ENCODE peak calls at places on chromosomes 12 and 14, in seven cellular contexts. V is SK-N-SH, E is H1, A is HCT116, I is GM12878, B is K562, Q is HepG2. N is an unnamed sample.

GRCh38 chr12:38162708-38163441 is 153.7 kb upstream of the ALG10B start:
- DNase-seq in A (no peak), Q (no peak), V (no peak), B (no peak), E (no peak), I (no peak), N (no peak)

GRCh38 chr12:34387711-34388635 is 365.7 kb downstream of the ALG10 start:
- DNase-seq in Q (no peak), B (no peak), I (no peak), A (no peak), E (no peak), V (no peak), N (no peak)

GRCh38 chr12:52353766-52354165 is 13.5 kb downstream of the KRT85 start:
- DNase-seq in E (no peak), V (no peak), Q (no peak), I (no peak), B (no peak), A (no peak), N (no peak)

GRCh38 chr12:115920395-115921183 is 356.9 kb downstream of the MED13L start:
- DNase-seq in B (no peak), I (no peak), Q (no peak), V (no peak), E (no peak), A (no peak), N (no peak)

GRCh38 chr12:50188875-50189575 is 21.9 kb upstream of the CERS5 start:
- DNase-seq in Q (no peak), E (no peak), V (no peak), A (no peak), I (no peak), B (peak; percentile 29), N (no peak)

GRCh38 chr12:19572920-19573558 is 133.7 kb downstream of the AEBP2 start:
- DNase-seq in Q (peak; percentile 45), A (peak; percentile 32), E (peak; percentile 34), V (peak; percentile 15), I (no peak), B (peak; percentile 52), N (peak; percentile 20)

GRCh38 chr12:75724913-75725312 is 213.5 kb upstream of the KRR1 start:
- DNase-seq in A (peak; percentile 83), V (peak; percentile 37), Q (peak; percentile 83), B (peak; percentile 50), E (no peak), I (no peak), N (no peak)

GRCh38 chr14:22159049-22159448 is 430.0 kb downstream of the DAD1 start:
- DNase-seq in E (no peak), Q (no peak), B (no peak), I (no peak), V (no peak), A (no peak), N (no peak)

GRCh38 chr14:60294670-60295069 is 45.6 kb downstream of the PPM1A start:
- DNase-seq in A (no peak), E (no peak), B (no peak), Q (no peak), V (no peak), I (no peak), N (no peak)

GRCh38 chr14:105151838-105152793 is 16.5 kb downstream of the JAG2 start:
- DNase-seq in B (no peak), Q (no peak), V (no peak), A (no peak), I (no peak), E (no peak), N (no peak)

GRCh38 chr14:103301512-103302197 is 32.4 kb upstream of the EIF5 start:
- DNase-seq in E (no peak), I (no peak), Q (no peak), B (peak; percentile 56), A (no peak), V (peak; percentile 13), N (no peak)

GRCh38 chr14:105528859-105529505 is 2.6 kb downstream of the TMEM121 start:
- DNase-seq in A (no peak), Q (no peak), E (no peak), I (no peak), B (no peak), V (no peak), N (no peak)

GRCh38 chr12:124482567-124482893 is 84.9 kb downstream of the NCOR2 start:
- DNase-seq in B (no peak), I (no peak), Q (no peak), E (no peak), A (no peak), V (no peak), N (no peak)

GRCh38 chr12:124480469-124481256 is 86.7 kb downstream of the NCOR2 start:
- DNase-seq in Q (peak; percentile 71), B (peak; percentile 36), V (peak; percentile 85), I (peak; percentile 84), E (no peak), A (no peak), N (no peak)

GRCh38 chr12:124479680-124480468 is 87.5 kb downstream of the NCOR2 start:
- DNase-seq in I (no peak), A (no peak), V (no peak), B (no peak), Q (no peak), E (no peak), N (no peak)

GRCh38 chr12:124481772-124482566 is 85.4 kb downstream of the NCOR2 start:
- DNase-seq in B (no peak), Q (no peak), I (no peak), A (no peak), V (no peak), E (no peak), N (no peak)

GRCh38 chr12:124481257-124481750 is 86.1 kb downstream of the NCOR2 start:
- DNase-seq in I (no peak), A (no peak), V (no peak), Q (peak; percentile 82), B (no peak), E (no peak), N (no peak)
- TF ChIP-seq SIN3A in I (no peak), A (no peak), V (no peak), Q (no peak), B (no peak), E (no peak), N (no peak)

GRCh38 chr12:44502681-44503080 is 373.4 kb downstream of the NELL2 start:
- DNase-seq in E (no peak), I (no peak), A (no peak), Q (no peak), V (no peak), B (no peak), N (no peak)

GRCh38 chr12:44500423-44500822 is 375.7 kb downstream of the NELL2 start:
- DNase-seq in I (no peak), E (no peak), V (no peak), A (no peak), Q (no peak), B (no peak), N (no peak)

DNA sequence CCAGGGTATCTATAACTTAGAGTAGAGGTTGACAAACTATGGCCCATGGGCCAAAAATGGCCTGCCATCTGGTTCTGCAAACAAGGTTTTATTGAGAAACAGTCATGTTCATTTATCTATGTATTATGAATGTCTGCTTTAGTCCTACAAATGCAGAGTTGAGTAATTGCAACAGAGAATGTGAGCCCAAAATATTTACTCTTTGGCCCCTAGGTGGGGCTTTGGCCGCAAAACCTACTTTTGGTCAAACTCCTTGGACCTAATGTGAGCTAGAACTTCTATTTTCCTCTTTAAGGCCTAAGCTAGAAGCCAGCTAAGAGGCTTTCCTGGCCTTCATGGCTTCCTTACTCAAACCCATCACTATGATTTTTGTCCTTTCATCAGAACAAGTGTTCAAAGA is 379.1 kb downstream of the NELL2 start:
- DNase-seq in A (no peak), V (no peak), I (no peak), E (no peak), B (no peak), Q (no peak), N (no peak)
- TF ChIP-seq CTCF in A (peak; percentile 51), V (no peak), I (peak; percentile 24), E (peak; percentile 61), B (no peak), Q (peak; percentile 11), N (no peak)

GRCh38 chr14:90489916-90490726 is 93.3 kb downstream of the CALM1 start:
- DNase-seq in I (no peak), V (peak; percentile 47), Q (no peak), E (no peak), A (no peak), B (no peak), N (no peak)

GRCh38 chr14:90491221-90491867 is 94.5 kb downstream of the CALM1 start:
- DNase-seq in Q (no peak), I (no peak), A (no peak), E (no peak), V (peak; percentile 79), B (no peak), N (no peak)

GRCh38 chr14:90490727-90491050 is 93.9 kb downstream of the CALM1 start:
- DNase-seq in A (no peak), B (no peak), V (no peak), E (no peak), I (no peak), Q (no peak), N (no peak)

GRCh38 chr14:90489306-90489705 is 92.5 kb downstream of the CALM1 start:
- DNase-seq in E (no peak), B (no peak), V (no peak), I (no peak), Q (no peak), A (no peak), N (no peak)

DNA sequence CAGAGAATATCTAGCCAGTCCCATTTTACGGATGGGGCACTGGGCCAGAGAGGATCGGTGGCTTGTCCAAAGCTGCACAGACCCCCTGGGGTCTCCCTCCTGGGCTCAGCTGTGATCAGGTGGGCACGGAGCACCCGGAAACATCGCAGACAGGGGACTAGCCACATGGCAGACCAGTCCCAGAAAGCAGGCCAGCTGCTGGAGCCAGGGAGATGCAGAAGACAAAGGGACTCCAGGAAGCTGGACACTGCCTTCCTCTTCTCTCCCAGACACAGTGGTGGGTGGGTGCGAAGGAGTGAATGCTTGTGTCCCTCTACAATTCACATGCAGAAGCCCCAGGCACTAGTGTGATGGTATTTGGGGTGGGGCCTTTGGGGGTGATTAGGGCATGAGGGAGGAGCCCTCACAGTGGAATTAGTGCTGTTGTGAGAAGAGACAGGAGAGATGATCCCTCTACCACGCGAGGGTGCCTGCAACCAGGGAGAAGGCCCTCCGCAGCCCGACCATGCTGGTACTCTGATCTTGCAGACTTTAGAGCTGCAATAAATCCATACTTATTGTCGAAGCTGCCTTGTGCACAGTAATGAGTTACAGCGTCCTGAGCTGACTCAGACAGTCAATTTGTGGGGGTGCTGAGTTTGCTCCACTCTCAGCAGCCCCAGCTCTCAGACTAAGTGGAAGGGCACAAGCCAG is 95.2 kb downstream of the CALM1 start:
- DNase-seq in V (peak; percentile 70), A (no peak), E (no peak), Q (no peak), B (no peak), I (no peak), N (no peak)
- H3K9me3 ChIP-seq in V (no peaks in the 10 kb centered on the region), A (no peaks in the 10 kb centered on the region), E (no peaks in the 10 kb centered on the region), Q (no peaks in the 10 kb centered on the region), B (no peaks in the 10 kb centered on the region), I (no peaks in the 10 kb centered on the region), N (no peaks in the 10 kb centered on the region)

DNA sequence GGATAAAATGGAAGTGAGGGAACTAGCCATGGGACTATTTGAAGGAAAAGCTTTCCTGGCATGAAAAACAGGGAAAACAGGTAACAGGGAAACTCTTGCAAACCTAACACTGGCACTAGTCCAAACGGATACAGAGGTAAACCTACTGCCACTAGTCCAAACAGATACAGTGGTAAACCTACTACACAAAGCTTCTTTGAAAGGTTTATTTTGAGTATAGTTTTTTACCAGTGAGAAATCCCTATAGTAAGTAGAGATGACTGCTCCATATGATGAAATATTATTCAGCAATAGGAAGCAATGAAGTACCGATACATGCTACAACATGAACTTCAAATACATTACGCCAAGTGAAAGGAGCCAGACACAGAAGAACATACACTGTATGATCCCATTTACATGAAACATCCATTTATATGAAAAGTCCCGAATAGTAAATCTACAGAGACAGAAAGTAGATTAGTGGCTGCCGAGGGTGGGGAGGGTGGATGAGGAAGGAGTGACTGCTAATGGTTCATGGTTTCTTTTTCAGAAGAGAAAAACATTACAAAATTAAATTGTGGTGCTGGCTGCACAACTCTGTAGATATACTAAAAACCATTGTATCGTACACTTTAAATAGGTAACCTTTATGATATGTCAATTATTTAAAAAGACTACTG is 25.5 kb downstream of the SPTLC2 start:
- DNase-seq in V (no peak), I (no peak), Q (no peak), B (no peak), E (no peak), A (no peak), N (no peak)
- TF ChIP-seq SIN3A in V (no peak), I (no peak), Q (no peak), B (no peak), E (no peak), A (no peak), N (no peak)

N was measured in Panc1.